ENCODE peak calls at places on chromosomes 2 and 18, in seven cellular contexts. D is neural progenitor cell, P is MM.1S, T is SK-N-SH, Y is GM23248, X is HCT116, I is hepatocyte. S is an unnamed sample. For H3K27me3, the result is how much of the 10 kb centered on the place peaks cover.

GRCh38 chr2:168118733-168119518 is 128.5 kb downstream of the STK39 start:
- DNase-seq in I (peak), X (peak), D (peak), P (peak), T (peak), Y (peak), S (peak)

GRCh38 chr2:3160751-3161330 is 216.8 kb downstream of the EIPR1 start:
- DNase-seq in I (no peak), Y (no peak), D (no peak), P (no peak), X (no peak), T (no peak), S (no peak)

GRCh38 chr2:201854221-201854801 is 48.0 kb downstream of the CDK15 start:
- DNase-seq in P (no peak), I (peak), Y (peak), T (no peak), D (no peak), X (no peak), S (peak)

GRCh38 chr18:6997802-6998201 is 119.8 kb downstream of the LAMA1 start:
- DNase-seq in Y (peak), T (no peak), P (no peak), I (no peak), X (no peak), D (no peak), S (peak)

GRCh38 chr2:45412754-45413379 is 198.2 kb downstream of the SRBD1 start:
- DNase-seq in I (no peak), P (peak), T (no peak), Y (peak), D (no peak), X (no peak), S (no peak)

GRCh38 chr18:29383311-29384273 is 1206.7 kb upstream of the CDH2 start:
- DNase-seq in P (peak), D (no peak), T (no peak), I (no peak), Y (no peak), X (no peak), S (peak)

GRCh38 chr2:145484443-145485086 is 964.6 kb upstream of the ZEB2 start:
- DNase-seq in P (peak), D (no peak), T (no peak), Y (peak), I (peak), X (peak), S (peak)

GRCh38 chr2:61141151-61141550 is 20.8 kb upstream of the C2orf74 start:
- DNase-seq in D (no peak), I (no peak), X (no peak), T (no peak), Y (no peak), P (no peak), S (no peak)

GRCh38 chr2:160561551-160562280 is 68.1 kb upstream of the RBMS1 start:
- DNase-seq in X (no peak), P (no peak), D (no peak), T (no peak), I (peak), Y (peak), S (peak)

GRCh38 chr2:46826898-46827245 is 88.7 kb downstream of the MCFD2 start:
- DNase-seq in D (no peak), I (no peak), Y (no peak), T (no peak), P (no peak), X (no peak), S (no peak)

GRCh38 chr18:68085251-68085650 is 568.7 kb upstream of the DSEL start:
- DNase-seq in P (no peak), T (no peak), X (no peak), I (no peak), D (no peak), Y (no peak), S (no peak)

GRCh38 chr2:229486673-229487072 is 215.6 kb upstream of the PID1 start:
- DNase-seq in I (no peak), P (no peak), D (peak), X (no peak), Y (no peak), T (no peak), S (no peak)

GRCh38 chr2:219643788-219644398 is 16.5 kb downstream of the SLC4A3 start:
- DNase-seq in X (no peak), I (no peak), D (no peak), Y (no peak), T (no peak), P (no peak), S (no peak)

GRCh38 chr2:219648963-219649362 is 21.5 kb downstream of the SLC4A3 start:
- DNase-seq in T (no peak), I (no peak), D (no peak), X (no peak), Y (no peak), P (no peak), S (no peak)

GRCh38 chr2:219644801-219645480 is 17.5 kb downstream of the SLC4A3 start:
- DNase-seq in D (no peak), T (no peak), Y (no peak), P (no peak), X (no peak), I (peak), S (peak)

GRCh38 chr2:219643084-219643473 is 15.6 kb downstream of the SLC4A3 start:
- DNase-seq in X (no peak), T (no peak), D (no peak), P (no peak), I (no peak), Y (no peak), S (no peak)

GRCh38 chr2:219645631-219646527 is 18.4 kb downstream of the SLC4A3 start:
- DNase-seq in X (peak), Y (peak), T (no peak), I (peak), P (no peak), D (no peak), S (peak)
- TF ChIP-seq EZH2phosphoT487 in X (no peak), Y (no peak), T (no peak), I (no peak), P (no peak), D (no peak), S (no peak)

DNA sequence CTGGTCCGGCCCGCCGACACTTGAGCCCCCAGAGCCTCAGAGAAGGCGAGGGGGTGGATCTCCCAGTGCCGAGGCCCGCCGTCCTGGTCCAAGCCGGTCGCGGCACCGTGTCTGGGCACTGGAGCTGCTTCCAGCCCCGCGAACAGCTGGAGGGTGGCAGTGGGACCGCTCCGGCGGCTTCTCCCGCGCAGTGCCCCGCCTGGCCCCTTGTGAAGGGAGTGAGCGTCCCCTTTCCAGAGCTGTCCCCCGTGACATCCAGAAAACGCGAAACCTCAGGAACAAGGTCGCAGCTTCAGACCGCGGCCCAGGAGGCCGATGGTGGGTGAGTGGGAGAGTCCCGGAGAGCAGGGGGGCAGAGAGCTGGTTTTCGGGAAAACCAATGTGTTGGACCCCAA is 579 bp upstream of the EMX1 start:
- DNase-seq in I (no peak), Y (no peak), T (peak), X (no peak), P (no peak), D (peak), S (no peak)
- H3K27me3 ChIP-seq in I (half or more), Y (half or more), T (half or more), X (under half), P (half or more), D (half or more), S (half or more)

GRCh38 chr2:44084850-44085249 is 83.8 kb upstream of the PPM1B start:
- DNase-seq in I (no peak), T (no peak), X (no peak), D (no peak), P (no peak), Y (no peak), S (no peak)

GRCh38 chr2:44087037-44087713 is 81.5 kb upstream of the PPM1B start:
- DNase-seq in D (peak), Y (peak), X (peak), I (peak), P (peak), T (peak), S (peak)

GRCh38 chr2:44086639-44087036 is 82.0 kb upstream of the PPM1B start:
- DNase-seq in I (no peak), T (no peak), Y (no peak), P (no peak), D (peak), X (no peak), S (no peak)

GRCh38 chr2:44083054-44083453 is 85.6 kb upstream of the PPM1B start:
- DNase-seq in Y (no peak), I (no peak), X (no peak), T (no peak), D (no peak), P (no peak), S (no peak)

DNA sequence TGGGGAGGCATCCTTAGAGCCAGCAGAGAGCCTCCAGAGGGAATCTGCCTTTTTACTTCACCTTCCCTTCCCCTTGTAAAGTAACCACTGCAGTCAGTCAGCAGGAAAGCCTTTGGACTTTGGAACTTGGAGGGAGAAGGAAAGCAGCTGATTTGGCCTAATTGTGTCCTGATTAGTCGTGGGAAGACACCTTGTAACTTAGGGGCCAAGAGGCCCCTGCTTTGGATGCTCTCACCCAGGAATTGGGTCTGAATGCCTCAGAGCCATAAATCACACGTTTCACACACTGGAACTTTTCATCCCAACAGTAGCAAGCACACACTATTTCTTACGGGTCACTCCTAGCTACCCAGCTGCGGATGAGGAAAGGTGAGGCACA is 81.0 kb upstream of the PPM1B start:
- DNase-seq in I (peak), T (no peak), X (no peak), D (peak), Y (peak), P (no peak), S (no peak)
- TF ChIP-seq EZH2phosphoT487 in I (no peak), T (no peak), X (no peak), D (no peak), Y (no peak), P (no peak), S (no peak)

GRCh38 chr2:241187835-241188234 is 642 bp upstream of the ANO7 start:
- DNase-seq in Y (no peak), D (no peak), X (no peak), T (no peak), P (no peak), I (no peak), S (no peak)

GRCh38 chr2:241188386-241189092 is at the start of gene ANO7:
- DNase-seq in Y (no peak), X (no peak), P (no peak), D (no peak), I (peak), T (no peak), S (peak)

GRCh38 chr2:241189093-241189855 is 797 bp downstream of the ANO7 start:
- DNase-seq in P (no peak), D (no peak), Y (no peak), X (no peak), T (no peak), I (peak), S (no peak)

GRCh38 chr2:241185961-241186360 is 2.5 kb upstream of the ANO7 start:
- DNase-seq in I (no peak), Y (no peak), X (no peak), D (no peak), T (no peak), P (no peak), S (no peak)

DNA sequence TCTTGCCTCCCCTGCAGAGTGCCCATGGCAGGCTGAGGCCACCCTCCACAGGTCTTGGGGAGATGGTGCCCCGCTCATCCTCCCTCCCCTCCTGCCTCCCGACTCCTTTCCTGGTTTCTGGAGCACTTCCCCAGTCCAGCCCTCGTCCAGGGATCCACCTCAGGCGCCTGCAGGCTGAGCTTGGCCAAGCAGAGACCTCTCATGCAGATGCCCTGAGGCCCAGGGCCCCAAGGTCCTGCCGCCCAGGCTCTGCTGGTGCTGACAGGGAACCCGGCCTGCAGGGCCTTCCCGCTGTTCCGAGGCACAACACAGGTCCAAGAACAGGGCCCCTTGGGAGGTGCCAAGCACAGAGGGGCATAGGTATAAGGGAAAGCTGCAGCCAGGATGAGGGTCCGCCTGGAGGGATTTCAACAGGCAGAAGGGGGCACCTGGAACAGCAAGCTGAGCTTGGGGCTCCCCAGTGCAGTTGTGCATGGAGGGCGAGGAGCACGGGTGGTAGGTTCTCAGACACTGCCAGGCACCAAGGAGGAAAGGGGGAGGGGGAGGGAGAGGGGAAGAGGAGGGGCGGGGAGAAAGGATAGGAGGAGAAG is 1.3 kb upstream of the ANO7 start:
- DNase-seq in I (no peak), T (no peak), P (no peak), Y (no peak), D (no peak), X (no peak), S (no peak)
- H3K27me3 ChIP-seq in I (under half), T (under half), P (under half), Y (under half), D (under half), X (under half), S (under half)

GRCh38 chr2:101464841-101465240 is 10.1 kb downstream of the RFX8 start:
- DNase-seq in I (no peak), T (no peak), P (no peak), Y (peak), X (no peak), D (no peak), S (peak)
- TF ChIP-seq EZH2phosphoT487 in I (no peak), T (no peak), P (no peak), Y (no peak), X (no peak), D (no peak), S (no peak)

GRCh38 chr18:59993560-59993959 is 93.8 kb downstream of the PMAIP1 start:
- DNase-seq in I (no peak), X (no peak), T (no peak), D (no peak), Y (no peak), P (no peak), S (no peak)

GRCh38 chr18:59996370-59996966 is 96.7 kb downstream of the PMAIP1 start:
- DNase-seq in I (peak), P (peak), Y (peak), T (peak), D (peak), X (peak), S (peak)

GRCh38 chr18:59990121-59990818 is 90.5 kb downstream of the PMAIP1 start:
- DNase-seq in P (no peak), I (no peak), D (no peak), Y (no peak), T (no peak), X (no peak), S (peak)

GRCh38 chr18:59994357-59994756 is 94.6 kb downstream of the PMAIP1 start:
- DNase-seq in T (no peak), Y (peak), X (peak), D (peak), I (no peak), P (peak), S (peak)
- H3K27me3 ChIP-seq in T (under half), Y (under half), X (under half), D (under half), I (under half), P (under half), S (under half)

S was measured in PC-3.